ENCODE peak calls at places on chromosomes 2 and 18, in nine cellular contexts. U, X, A, J, V, F, E, M and C are unnamed samples.

GRCh38 chr2:118014492-118014824 is 588 bp upstream of the CCDC93 start:
- DNase-seq in U (no peak), X (no peak), A (no peak), J (no peak), V (no peak), F (no peak), E (peak; percentile 44), M (no peak), C (no peak)

GRCh38 chr2:29347774-29348465 is 232.7 kb downstream of the CLIP4 start:
- DNase-seq in U (no peak), X (no peak), A (no peak), J (no peak), V (no peak), F (no peak), E (no peak), M (no peak), C (no peak)

GRCh38 chr18:61336766-61337165 is 3.5 kb downstream of the CDH20 start:
- DNase-seq in U (no peak), X (peak; percentile 38), A (no peak), J (no peak), V (no peak), F (no peak), E (no peak), M (no peak), C (no peak)

GRCh38 chr2:173459363-173459762 is 104.7 kb downstream of the CDCA7 start:
- DNase-seq in U (no peak), X (no peak), A (no peak), J (no peak), V (no peak), F (no peak), E (no peak), M (no peak), C (no peak)

GRCh38 chr2:74357627-74358026 is 14.4 kb upstream of the SLC4A5 start:
- DNase-seq in U (no peak), X (no peak), A (no peak), J (no peak), V (no peak), F (no peak), E (no peak), M (no peak), C (no peak)

GRCh38 chr2:44772131-44772530 is 169.4 kb upstream of the SIX3 start:
- DNase-seq in U (no peak), X (no peak), A (no peak), J (no peak), V (no peak), F (no peak), E (no peak), M (no peak), C (no peak)

GRCh38 chr2:84938194-84938879 is 32.6 kb upstream of the KCMF1 start:
- DNase-seq in U (peak; percentile 43), X (no peak), A (no peak), J (no peak), V (peak; percentile 12), F (no peak), E (no peak), M (no peak), C (no peak)

GRCh38 chr2:191401287-191401686 is 156.1 kb downstream of the MYO1B start:
- DNase-seq in U (no peak), X (no peak), A (no peak), J (no peak), V (no peak), F (no peak), E (no peak), M (no peak), C (no peak)

GRCh38 chr2:38245114-38245641 is 131.9 kb downstream of the ATL2 start:
- DNase-seq in U (no peak), X (no peak), A (no peak), J (peak; percentile 60), V (no peak), F (no peak), E (peak; percentile 59), M (no peak), C (no peak)

GRCh38 chr18:48629730-48630324 is 91.0 kb downstream of the CTIF start:
- DNase-seq in U (no peak), X (no peak), A (no peak), J (peak; percentile 54), V (no peak), F (no peak), E (no peak), M (no peak), C (no peak)

GRCh38 chr2:152548996-152549395 is 168.3 kb downstream of the PRPF40A start:
- DNase-seq in U (no peak), X (no peak), A (no peak), J (no peak), V (no peak), F (no peak), E (no peak), M (no peak), C (no peak)

GRCh38 chr2:160658851-160659250 is 165.2 kb upstream of the RBMS1 start:
- DNase-seq in U (no peak), X (no peak), A (no peak), J (no peak), V (no peak), F (no peak), E (no peak), M (no peak), C (no peak)

GRCh38 chr2:1621501-1621900 is 122.8 kb downstream of the PXDN start:
- DNase-seq in U (no peak), X (no peak), A (no peak), J (no peak), V (no peak), F (no peak), E (no peak), M (no peak), C (no peak)